ENCODE peak calls at places on chromosomes 4 and X, in ten cellular contexts. W, S, K, D, G, N, Q, I, E and A are unnamed samples.

GRCh38 chr4:150072906-150073714 is 5.1 kb upstream of the DCLK2 start:
- DNase-seq in N (peak; percentile 94), K (peak; percentile 83), G (peak; percentile 96), Q (peak; percentile 67), S (no peak), D (no peak), E (no peak), I (no peak), W (no peak), A (no peak)

GRCh38 chr4:184632842-184633241 is 16.4 kb downstream of the CASP3 start:
- DNase-seq in E (no peak), W (no peak), G (no peak), K (no peak), Q (no peak), S (no peak), D (no peak), N (no peak), I (no peak), A (no peak)

GRCh38 chr4:24727390-24727789 is 68.0 kb upstream of the SOD3 start:
- DNase-seq in W (no peak), K (no peak), D (no peak), I (no peak), E (no peak), G (no peak), N (no peak), S (no peak), Q (no peak), A (no peak)

GRCh38 chr4:65670331-65671031 is at the start of gene EPHA5:
- DNase-seq in N (peak; percentile 97), W (peak; percentile 89), E (peak; percentile 12), S (peak; percentile 84), D (no peak), G (peak; percentile 90), K (peak; percentile 52), Q (peak; percentile 57), I (no peak), A (no peak)

GRCh38 chr4:70714488-70714887 is 7.3 kb upstream of the RUFY3 start:
- DNase-seq in D (no peak), Q (peak; percentile 1), E (no peak), I (no peak), G (no peak), K (no peak), W (no peak), N (no peak), S (no peak), A (no peak)

GRCh38 chr4:30866907-30867306 is 146.7 kb downstream of the PCDH7 start:
- DNase-seq in G (no peak), W (no peak), E (no peak), D (no peak), N (peak; percentile 46), Q (no peak), S (no peak), I (no peak), K (no peak), A (no peak)

GRCh38 chrX:138771042-138771441 is 59.5 kb upstream of the FGF13 start:
- DNase-seq in K (no peak), N (no peak), Q (no peak), G (no peak), D (no peak), W (no peak), I (no peak), E (no peak), S (no peak), A (no peak)

GRCh38 chr4:53885668-53886067 is 178.7 kb downstream of the CHIC2 start:
- DNase-seq in E (no peak), D (no peak), W (no peak), Q (no peak), I (no peak), S (no peak), N (no peak), G (no peak), K (no peak), A (no peak)

GRCh38 chr4:33086351-33086900 is 2366.3 kb downstream of the PCDH7 start:
- DNase-seq in G (peak; percentile 55), E (no peak), S (no peak), I (no peak), Q (no peak), N (peak; percentile 34), D (no peak), W (no peak), K (peak; percentile 25), A (no peak)

GRCh38 chr4:8573266-8573665 is 6.9 kb upstream of the GPR78 start:
- DNase-seq in G (no peak), Q (no peak), S (no peak), K (no peak), N (no peak), D (no peak), E (no peak), I (no peak), W (no peak), A (no peak)

GRCh38 chr4:165440415-165440882 is 61.6 kb downstream of the CPE start:
- DNase-seq in D (no peak), K (no peak), Q (no peak), N (peak; percentile 90), G (peak; percentile 82), E (no peak), I (no peak), S (no peak), W (no peak), A (no peak)

GRCh38 chrX:21883258-21883657 is 27.5 kb downstream of the YY2 start:
- DNase-seq in D (no peak), E (no peak), N (no peak), Q (no peak), K (no peak), G (peak; percentile 89), W (no peak), S (no peak), I (no peak), A (no peak)

GRCh38 chrX:54271661-54272060 is 86.2 kb downstream of the WNK3 start:
- DNase-seq in D (no peak), G (no peak), E (no peak), W (no peak), S (no peak), Q (no peak), I (no peak), K (no peak), N (no peak), A (no peak)

GRCh38 chrX:31099536-31100090 is 27.8 kb upstream of the FTHL17 start:
- DNase-seq in S (no peak), N (no peak), K (no peak), I (peak; percentile 29), D (peak; percentile 67), G (no peak), Q (no peak), W (no peak), E (peak; percentile 58), A (no peak)

GRCh38 chr4:26753642-26754041 is 107.0 kb upstream of the STIM2 start:
- DNase-seq in K (no peak), N (peak; percentile 84), W (no peak), S (no peak), Q (no peak), I (no peak), D (no peak), G (peak; percentile 70), E (no peak), A (no peak)

GRCh38 chr4:113684534-113685091 is 76.9 kb downstream of the CAMK2D start:
- DNase-seq in K (peak; percentile 48), D (peak; percentile 77), Q (peak; percentile 13), N (peak; percentile 67), G (peak; percentile 70), W (peak; percentile 19), E (peak; percentile 7), I (peak; percentile 25), S (no peak), A (peak; percentile 59)

GRCh38 chr4:150849016-150849415 is 166.1 kb downstream of the LRBA start:
- DNase-seq in D (no peak), S (no peak), Q (peak; percentile 8), I (no peak), K (no peak), G (peak; percentile 8), E (no peak), N (peak; percentile 6), W (no peak), A (peak; percentile 68)

GRCh38 chr4:23097251-23097650 is 404.5 kb downstream of the GBA3 start:
- DNase-seq in S (no peak), D (no peak), K (peak; percentile 39), I (no peak), E (no peak), Q (no peak), N (peak; percentile 87), W (no peak), G (peak; percentile 13), A (no peak)

GRCh38 chr4:164997324-164997723 is 19.9 kb upstream of the TRIM61 start:
- DNase-seq in W (no peak), S (peak; percentile 57), D (no peak), Q (peak; percentile 13), G (peak; percentile 30), I (no peak), E (no peak), N (no peak), K (no peak), A (peak; percentile 14)

GRCh38 chr4:184778325-184778724 is 44.4 kb upstream of the CENPU start:
- DNase-seq in K (no peak), I (no peak), N (no peak), E (no peak), Q (no peak), G (no peak), S (no peak), D (no peak), W (no peak), A (no peak)

GRCh38 chrX:106903291-106903820 is at the start of gene RIPPLY1:
- DNase-seq in K (no peak), Q (no peak), D (no peak), I (no peak), S (no peak), N (no peak), E (no peak), G (no peak), W (peak; percentile 32), A (no peak)

GRCh38 chr4:187167126-187167525 is 443.5 kb upstream of the FAT1 start:
- DNase-seq in I (no peak), W (no peak), E (no peak), S (no peak), K (no peak), Q (no peak), N (no peak), D (no peak), G (no peak), A (no peak)

GRCh38 chr4:128606173-128606572 is 203.3 kb upstream of the JADE1 start:
- DNase-seq in W (no peak), Q (no peak), N (peak; percentile 73), E (no peak), I (no peak), D (no peak), K (peak; percentile 18), G (peak; percentile 68), S (no peak), A (no peak)

GRCh38 chrX:149570668-149571067 is 16.6 kb downstream of the MAGEA9B start:
- DNase-seq in W (no peak), E (no peak), N (peak; percentile 33), D (no peak), I (no peak), K (peak; percentile 26), S (no peak), Q (no peak), G (peak; percentile 73), A (no peak)

GRCh38 chr4:32117696-32118095 is 1397.5 kb downstream of the PCDH7 start:
- DNase-seq in E (no peak), W (peak; percentile 7), S (no peak), D (no peak), I (no peak), Q (peak; percentile 5), G (no peak), K (no peak), N (no peak), A (peak; percentile 21)

GRCh38 chr4:37767546-37767945 is 58.9 kb upstream of the PGM2 start:
- DNase-seq in S (peak; percentile 39), W (no peak), E (no peak), G (peak; percentile 82), I (no peak), N (peak; percentile 57), K (peak; percentile 12), Q (no peak), D (no peak), A (peak; percentile 10)

GRCh38 chr4:176635372-176636261 is 157.1 kb downstream of the VEGFC start:
- DNase-seq in E (no peak), G (peak; percentile 94), K (peak; percentile 61), W (no peak), I (no peak), D (no peak), S (no peak), N (peak; percentile 80), Q (peak; percentile 23), A (no peak)

GRCh38 chr4:16862688-16863087 is 35.8 kb downstream of the LDB2 start:
- DNase-seq in S (no peak), W (no peak), D (no peak), Q (no peak), E (no peak), I (no peak), N (peak; percentile 65), K (no peak), G (no peak), A (no peak)